ENCODE peak calls at places on chromosomes 3 and 15, in six cellular contexts. Y is dorsolateral prefrontal cortex, T is cardiac muscle cell, P is fibroblast of pulmonary artery, C is uterus, V is WERI-Rb-1. F is an unnamed sample.

GRCh38 chr15:100314809-100315400 is 26.9 kb downstream of the ADAMTS17 start:
- DNase-seq in Y (no peak), T (no peak), P (no peak), C (no peak), V (no peak), F (no peak)

GRCh38 chr3:115788921-115789470 is 165.7 kb downstream of the GAP43 start:
- DNase-seq in Y (no peak), T (no peak), P (peak; percentile 78), C (no peak), V (no peak), F (peak; percentile 83)

GRCh38 chr3:123071146-123071545 is 4.3 kb downstream of the PDIA5 start:
- DNase-seq in Y (peak; percentile 27), T (no peak), P (peak; percentile 69), C (no peak), V (peak; percentile 62), F (no peak)

GRCh38 chr3:73086071-73086494 is 24.6 kb downstream of the EBLN2 start:
- DNase-seq in Y (peak; percentile 35), T (peak; percentile 58), P (peak; percentile 62), C (peak; percentile 54), V (peak; percentile 45), F (no peak)

GRCh38 chr15:60935130-60935529 is 294.0 kb downstream of the RORA start:
- DNase-seq in Y (no peak), T (no peak), P (no peak), C (no peak), V (no peak), F (no peak)

GRCh38 chr3:129026728-129027543 is 25.8 kb downstream of the EFCC1 start:
- DNase-seq in Y (peak; percentile 78), T (peak; percentile 94), P (peak; percentile 79), C (peak; percentile 85), V (no peak), F (peak; percentile 3)

GRCh38 chr15:68885070-68885469 is 45.3 kb upstream of the SPESP1 start:
- DNase-seq in Y (no peak), T (no peak), P (peak; percentile 82), C (no peak), V (no peak), F (peak; percentile 35)

GRCh38 chr3:142993958-142994442 is 7.4 kb upstream of the U2SURP start:
- DNase-seq in Y (peak; percentile 34), T (peak; percentile 70), P (peak; percentile 88), C (peak; percentile 43), V (peak; percentile 60), F (peak; percentile 50)

GRCh38 chr15:42994546-42994945 is 74.0 kb upstream of the TTBK2 start:
- DNase-seq in Y (no peak), T (no peak), P (peak; percentile 57), C (no peak), V (no peak), F (peak; percentile 5)

GRCh38 chr3:72560857-72561675 is 287.2 kb downstream of the SHQ1 start:
- DNase-seq in Y (no peak), T (no peak), P (no peak), C (no peak), V (no peak), F (no peak)

GRCh38 chr3:161964856-161965255 is 468.2 kb downstream of the OTOL1 start:
- DNase-seq in Y (no peak), T (no peak), P (no peak), C (no peak), V (no peak), F (no peak)

GRCh38 chr3:122100591-122101491 is 45.7 kb downstream of the CD86 start:
- DNase-seq in Y (no peak), T (no peak), P (peak; percentile 11), C (no peak), V (no peak), F (no peak)

GRCh38 chr15:82809308-82810060 is at the start of gene WHAMM:
- DNase-seq in Y (peak; percentile 99), T (peak; percentile 98), P (peak; percentile 99), C (peak; percentile 98), V (peak; percentile 98), F (peak; percentile 95)

GRCh38 chr3:13710251-13710650 is 161.3 kb downstream of the FBLN2 start:
- DNase-seq in Y (no peak), T (no peak), P (no peak), C (peak; percentile 1), V (no peak), F (no peak)

DNA sequence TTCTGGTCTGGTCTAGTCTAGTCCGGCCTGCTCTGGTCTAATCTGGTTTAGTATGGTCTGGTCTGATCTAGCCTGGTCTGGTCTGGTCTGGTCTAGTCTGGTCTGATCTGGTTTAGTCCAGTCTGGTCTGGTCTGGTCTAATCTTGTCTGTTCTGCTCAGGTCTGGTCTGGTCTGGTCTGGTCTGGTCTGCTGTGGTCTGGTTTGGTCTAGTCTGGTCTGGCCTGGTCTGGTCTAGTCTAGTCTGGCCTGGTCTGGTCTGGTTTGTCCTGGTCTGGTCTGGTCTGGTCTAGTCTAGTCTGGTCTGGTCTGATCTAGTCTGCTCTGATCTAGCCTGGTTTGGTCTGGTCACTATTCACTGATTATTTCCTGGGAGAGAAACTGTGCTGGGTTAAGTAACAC is 84.1 kb upstream of the PRR23E start:
- DNase-seq in Y (no peak), T (no peak), P (no peak), C (no peak), V (no peak), F (no peak)
- H3K4me3 ChIP-seq in Y (no peak overlapping the region), T (no peak overlapping the region), P (no peak overlapping the region), C (no peak overlapping the region), V (no peak overlapping the region), F (no peak overlapping the region)

DNA sequence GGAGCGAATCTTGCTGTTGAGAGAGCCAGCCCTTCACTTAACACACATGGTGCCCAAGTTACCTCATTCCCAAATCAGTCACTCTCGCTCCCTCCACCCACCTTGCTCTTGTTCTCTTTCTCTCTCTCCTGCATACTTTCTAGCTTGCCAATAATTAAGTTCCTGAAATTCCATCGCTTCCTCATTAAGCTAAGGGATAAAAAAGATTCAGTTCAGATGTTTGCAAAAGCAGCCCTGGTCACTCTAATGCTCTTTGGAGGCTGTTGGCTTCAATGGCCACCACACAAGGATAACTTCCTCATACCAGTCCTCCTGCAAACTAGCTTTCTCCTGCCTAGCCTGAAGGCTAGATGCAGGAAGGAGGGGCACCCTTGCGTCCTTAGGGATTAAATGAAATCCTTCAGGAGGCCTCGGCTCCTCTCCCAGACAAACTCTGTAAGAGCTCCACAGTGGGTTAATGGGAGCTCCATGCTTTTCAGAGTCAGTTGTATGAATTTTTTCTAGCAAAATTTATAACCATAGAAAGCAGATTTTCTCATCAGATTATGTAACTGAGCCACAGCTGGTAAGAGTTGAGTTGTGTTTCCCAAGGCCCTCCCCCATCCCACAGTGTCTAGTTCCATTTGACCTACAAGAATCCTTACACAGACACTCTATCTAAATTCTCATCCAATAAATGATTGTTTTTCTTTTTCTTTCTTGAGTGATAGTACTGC is 176.7 kb upstream of the TRIM42 start:
- DNase-seq in Y (no peak), T (no peak), P (no peak), C (no peak), V (no peak), F (peak; percentile 5)
- TF ChIP-seq CTCF in Y (no peak), T (no peak), P (no peak), C (no peak), V (no peak), F (no peak)

DNA sequence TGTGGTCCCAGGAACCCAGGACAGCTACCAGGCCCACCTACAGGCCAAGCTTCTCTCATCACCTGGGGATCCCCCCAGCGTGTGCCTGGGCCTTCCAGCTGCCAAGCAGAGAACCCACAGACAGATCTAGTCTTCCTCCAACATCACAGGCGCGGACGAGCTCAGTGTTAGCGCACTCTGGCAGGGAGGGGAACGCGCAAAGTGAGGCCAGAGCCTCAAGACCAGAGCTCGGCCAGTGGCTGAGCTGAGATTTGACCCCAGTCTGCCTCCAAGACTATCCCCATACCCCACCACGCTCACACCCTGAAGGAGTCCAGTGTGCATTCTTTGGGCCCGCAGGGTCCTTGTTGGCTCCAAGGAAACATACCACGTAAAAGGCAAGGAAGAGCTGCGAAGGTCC is 5.1 kb downstream of the MFGE8 start:
- DNase-seq in Y (no peak), T (no peak), P (no peak), C (no peak), V (no peak), F (no peak)
- H3K4me3 ChIP-seq in Y (no peak overlapping the region), T (no peak overlapping the region), P (no peak overlapping the region), C (no peak overlapping the region), V (no peak overlapping the region), F (no peak overlapping the region)

DNA sequence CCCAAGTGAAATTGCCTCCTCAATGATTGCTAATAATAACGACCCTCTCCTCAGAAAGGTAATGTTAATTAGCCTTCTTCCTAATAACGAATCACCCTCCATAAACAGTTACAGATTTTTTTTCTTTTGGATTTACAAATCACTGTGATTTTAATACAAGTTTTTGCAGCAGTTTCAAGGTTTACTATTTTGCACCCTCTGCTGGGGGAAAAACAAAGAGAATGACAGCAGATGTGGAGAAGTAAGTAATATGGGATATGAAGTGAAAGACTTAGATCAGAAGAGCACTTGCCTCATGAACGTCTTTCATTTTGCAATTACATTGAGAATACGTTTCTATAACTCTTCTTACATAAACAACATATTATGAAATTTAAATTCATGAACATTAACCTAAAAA is 16.1 kb upstream of the CNTN3 start:
- DNase-seq in Y (no peak), T (no peak), P (peak; percentile 71), C (no peak), V (no peak), F (peak; percentile 28)
- TF ChIP-seq CTCF in Y (peak; percentile 68), T (peak; percentile 30), P (peak; percentile 54), C (peak; percentile 7), V (no peak), F (peak; percentile 60)

DNA sequence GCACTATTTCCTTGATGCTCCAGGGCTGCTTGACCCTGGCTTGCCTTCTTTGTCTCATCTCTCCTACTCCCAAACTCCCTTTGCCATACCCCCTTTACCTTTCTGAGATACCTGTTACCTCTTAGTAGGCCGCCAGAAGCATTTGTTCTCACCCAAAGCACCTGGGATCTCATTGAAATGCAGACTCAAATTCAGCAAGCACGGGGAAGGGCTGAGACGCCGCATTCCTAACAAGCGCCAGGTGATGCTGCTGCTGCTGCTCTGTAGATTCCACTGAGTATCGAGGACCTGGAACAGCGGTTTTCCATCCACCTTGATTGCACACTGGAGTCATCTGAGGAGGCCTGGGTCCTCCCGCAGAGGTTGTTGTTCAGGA is 91.8 kb downstream of the TMEM266 start:
- DNase-seq in Y (no peak), T (no peak), P (no peak), C (no peak), V (no peak), F (no peak)
- H3K4me3 ChIP-seq in Y (no peak overlapping the region), T (no peak overlapping the region), P (no peak overlapping the region), C (no peak overlapping the region), V (no peak overlapping the region), F (no peak overlapping the region)